ENCODE peak calls at places on chromosomes 2 and 18, in five cellular contexts. One of them, this sample, is unnamed.
A peak's percentile ranks its signal among the peaks of the same experiment; 100 is the strongest.

GRCh38 chr18:8253943-8254342 is 355.3 kb upstream of the RAB12 start:
- DNase-seq in H9: no peak
- DNase-seq in neuronal stem cell: no peak
- DNase-seq in H1: no peak
- DNase-seq in trophoblast cell: no peak
- DNase-seq in this sample: no peak

GRCh38 chr2:158184001-158184400 is 82.3 kb downstream of the UPP2 start:
- DNase-seq in trophoblast cell: no peak
- DNase-seq in H1: no peak
- DNase-seq in neuronal stem cell: no peak
- DNase-seq in H9: no peak
- DNase-seq in this sample: no peak

GRCh38 chr18:33755918-33756590 is 178.0 kb downstream of the ASXL3 start:
- DNase-seq in H9: no peak
- DNase-seq in H1: peak; percentile 23
- DNase-seq in neuronal stem cell: no peak
- DNase-seq in trophoblast cell: peak; percentile 82
- DNase-seq in this sample: peak; percentile 93

GRCh38 chr2:172251231-172251630 is 148.5 kb upstream of the DLX2 start:
- DNase-seq in H9: no peak
- DNase-seq in H1: no peak
- DNase-seq in trophoblast cell: peak; percentile 31
- DNase-seq in neuronal stem cell: no peak
- DNase-seq in this sample: peak; percentile 75

GRCh38 chr18:73942956-73943355 is 204.7 kb downstream of the FBXO15 start:
- DNase-seq in H9: no peak
- DNase-seq in neuronal stem cell: no peak
- DNase-seq in trophoblast cell: no peak
- DNase-seq in H1: no peak
- DNase-seq in this sample: no peak

GRCh38 chr2:151826737-151827157 is 1.5 kb downstream of the ARL5A start:
- DNase-seq in neuronal stem cell: no peak
- DNase-seq in H9: no peak
- DNase-seq in H1: no peak
- DNase-seq in trophoblast cell: no peak
- DNase-seq in this sample: peak; percentile 43

GRCh38 chr18:35500113-35500512 is 2.4 kb upstream of the INO80C start:
- DNase-seq in H9: no peak
- DNase-seq in neuronal stem cell: no peak
- DNase-seq in trophoblast cell: no peak
- DNase-seq in H1: no peak
- DNase-seq in this sample: no peak

GRCh38 chr2:112491946-112492345 is 10.0 kb downstream of the TTL start:
- DNase-seq in neuronal stem cell: no peak
- DNase-seq in H1: no peak
- DNase-seq in trophoblast cell: no peak
- DNase-seq in H9: no peak
- DNase-seq in this sample: no peak

GRCh38 chr2:230326453-230327417 is at the start of gene SP140L:
- DNase-seq in H1: no peak
- DNase-seq in neuronal stem cell: no peak
- DNase-seq in H9: no peak
- DNase-seq in trophoblast cell: peak; percentile 81
- DNase-seq in this sample: peak; percentile 92

GRCh38 chr2:161972866-161973265 is 101.1 kb downstream of the DPP4 start:
- DNase-seq in H9: no peak
- DNase-seq in trophoblast cell: no peak
- DNase-seq in neuronal stem cell: no peak
- DNase-seq in H1: no peak
- DNase-seq in this sample: no peak

GRCh38 chr2:201643216-201643651 is at the start of gene TMEM237:
- DNase-seq in H9: peak; percentile 39
- DNase-seq in trophoblast cell: peak; percentile 37
- DNase-seq in H1: no peak
- DNase-seq in neuronal stem cell: peak; percentile 26
- DNase-seq in this sample: no peak

GRCh38 chr2:75729861-75730260 is 19.1 kb upstream of the GCFC2 start:
- DNase-seq in H9: no peak
- DNase-seq in neuronal stem cell: no peak
- DNase-seq in trophoblast cell: peak; percentile 47
- DNase-seq in H1: no peak
- DNase-seq in this sample: peak; percentile 4

GRCh38 chr2:147696426-147696825 is 148.4 kb upstream of the ACVR2A start:
- DNase-seq in H1: no peak
- DNase-seq in neuronal stem cell: no peak
- DNase-seq in trophoblast cell: no peak
- DNase-seq in H9: no peak
- DNase-seq in this sample: no peak

GRCh38 chr2:170155022-170155722 is 22.8 kb upstream of the MYO3B start:
- DNase-seq in H1: no peak
- DNase-seq in trophoblast cell: no peak
- DNase-seq in H9: peak; percentile 54
- DNase-seq in neuronal stem cell: no peak
- DNase-seq in this sample: peak; percentile 61

GRCh38 chr2:51707625-51708024 is 675.7 kb upstream of the NRXN1 start:
- DNase-seq in trophoblast cell: no peak
- DNase-seq in H9: no peak
- DNase-seq in H1: no peak
- DNase-seq in neuronal stem cell: no peak
- DNase-seq in this sample: no peak

GRCh38 chr18:54260376-54261072 is 8.8 kb upstream of the POLI start:
- DNase-seq in H9: no peak
- DNase-seq in trophoblast cell: peak; percentile 92
- DNase-seq in neuronal stem cell: no peak
- DNase-seq in H1: no peak
- DNase-seq in this sample: no peak

GRCh38 chr2:12051831-12052230 is 305.4 kb downstream of the LPIN1 start:
- DNase-seq in trophoblast cell: no peak
- DNase-seq in H1: no peak
- DNase-seq in neuronal stem cell: no peak
- DNase-seq in H9: no peak
- DNase-seq in this sample: peak; percentile 35

GRCh38 chr18:13627639-13628038 is 98.7 kb downstream of the FAM210A start:
- DNase-seq in H9: no peak
- DNase-seq in neuronal stem cell: no peak
- DNase-seq in trophoblast cell: no peak
- DNase-seq in H1: no peak
- DNase-seq in this sample: no peak

GRCh38 chr2:230008708-230009066 is 60.0 kb downstream of the SLC16A14 start:
- DNase-seq in trophoblast cell: no peak
- DNase-seq in neuronal stem cell: no peak
- DNase-seq in H9: no peak
- DNase-seq in H1: no peak
- DNase-seq in this sample: peak; percentile 22

GRCh38 chr2:224363281-224363680 is 38.6 kb downstream of the FAM124B start:
- DNase-seq in trophoblast cell: no peak
- DNase-seq in H9: no peak
- DNase-seq in neuronal stem cell: no peak
- DNase-seq in H1: no peak
- DNase-seq in this sample: no peak

GRCh38 chr2:3377279-3377611 is 373 bp downstream of the EIPR1 start:
- DNase-seq in neuronal stem cell: no peak
- DNase-seq in H9: no peak
- DNase-seq in trophoblast cell: peak; percentile 21
- DNase-seq in H1: no peak
- DNase-seq in this sample: peak; percentile 60

GRCh38 chr2:121633463-121633862 is 15.8 kb downstream of the CLASP1 start:
- DNase-seq in H9: no peak
- DNase-seq in trophoblast cell: no peak
- DNase-seq in neuronal stem cell: no peak
- DNase-seq in H1: no peak
- DNase-seq in this sample: no peak

GRCh38 chr2:218961229-218961628 is 1.8 kb downstream of the CDK5R2 start:
- DNase-seq in H9: no peak
- DNase-seq in neuronal stem cell: no peak
- DNase-seq in H1: no peak
- DNase-seq in trophoblast cell: no peak
- DNase-seq in this sample: no peak

GRCh38 chr2:44949329-44950151 is 8.0 kb downstream of the SIX3 start:
- DNase-seq in trophoblast cell: no peak
- DNase-seq in H1: no peak
- DNase-seq in neuronal stem cell: peak; percentile 94
- DNase-seq in H9: peak; percentile 85
- DNase-seq in this sample: peak; percentile 30

GRCh38 chr2:69483696-69484095 is 46.5 kb upstream of the NFU1 start:
- DNase-seq in neuronal stem cell: no peak
- DNase-seq in trophoblast cell: no peak
- DNase-seq in H9: no peak
- DNase-seq in H1: no peak
- DNase-seq in this sample: no peak

GRCh38 chr2:55693181-55694125 is at the start of gene PNPT1:
- DNase-seq in neuronal stem cell: peak; percentile 70
- DNase-seq in H9: peak; percentile 95
- DNase-seq in H1: peak; percentile 76
- DNase-seq in trophoblast cell: peak; percentile 96
- DNase-seq in this sample: peak; percentile 91
- H2BK12ac ChIP-seq in neuronal stem cell: no peak within 1 kb of the TSS
- H2BK12ac ChIP-seq in H9: no peak within 1 kb of the TSS
- H2BK12ac ChIP-seq in H1: peak within 1 kb of the TSS; percentile 23
- H2BK12ac ChIP-seq in trophoblast cell: no peak within 1 kb of the TSS
- H2BK12ac ChIP-seq in this sample: no peak within 1 kb of the TSS

GRCh38 chr2:68318686-68319396 is 908 bp downstream of the CNRIP1 start:
- DNase-seq in H1: no peak
- DNase-seq in neuronal stem cell: peak; percentile 5
- DNase-seq in H9: peak; percentile 30
- DNase-seq in trophoblast cell: no peak
- DNase-seq in this sample: peak; percentile 52
- H3K9ac ChIP-seq in H1: peak overlapping the region; percentile 30
- H3K9ac ChIP-seq in neuronal stem cell: peak overlapping the region; percentile 88
- H3K9ac ChIP-seq in H9: no peak overlapping the region
- H3K9ac ChIP-seq in trophoblast cell: no peak overlapping the region
- H3K9ac ChIP-seq in this sample: peak overlapping the region; percentile 95

DNA sequence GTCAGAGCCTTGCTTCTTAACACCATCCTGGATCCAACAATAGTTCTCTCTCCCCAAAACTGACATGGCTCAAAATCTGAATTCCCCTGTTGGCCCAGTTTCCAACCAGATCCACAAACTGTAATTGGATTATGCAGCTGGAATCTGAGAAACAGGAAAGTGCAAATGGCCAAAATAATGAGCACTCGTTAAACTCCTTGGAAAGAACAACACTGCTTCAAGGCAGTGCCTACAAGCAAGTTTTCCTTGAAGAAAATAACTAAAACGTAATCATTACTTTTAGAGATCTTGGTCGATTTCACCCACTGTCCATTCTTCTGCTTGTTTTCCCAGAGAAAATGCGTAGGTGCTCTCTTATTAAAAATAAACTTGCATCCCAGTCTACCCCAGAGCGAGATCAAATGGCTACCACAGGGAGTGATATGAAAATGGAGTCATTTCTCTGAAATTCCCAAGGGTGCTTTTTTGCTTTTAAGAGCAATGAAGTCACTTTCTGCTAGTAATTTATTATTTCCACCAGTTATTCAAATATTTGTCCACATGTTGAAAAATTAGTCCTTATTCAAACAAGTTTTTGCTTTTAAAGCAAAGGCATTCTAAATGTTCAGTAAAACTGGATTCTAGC is 264.2 kb downstream of the C1D start:
- DNase-seq in H9: no peak
- DNase-seq in H1: no peak
- DNase-seq in trophoblast cell: no peak
- DNase-seq in neuronal stem cell: no peak
- DNase-seq in this sample: no peak
- H2BK12ac ChIP-seq in H9: no peak overlapping the region
- H2BK12ac ChIP-seq in H1: no peak overlapping the region
- H2BK12ac ChIP-seq in trophoblast cell: no peak overlapping the region
- H2BK12ac ChIP-seq in neuronal stem cell: no peak overlapping the region
- H2BK12ac ChIP-seq in this sample: no peak overlapping the region

GRCh38 chr2:14634885-14635871 is 2.7 kb downstream of the LRATD1 start:
- DNase-seq in H1: no peak
- DNase-seq in neuronal stem cell: peak; percentile 46
- DNase-seq in H9: peak; percentile 75
- DNase-seq in trophoblast cell: peak; percentile 87
- DNase-seq in this sample: peak; percentile 40
- H3K9ac ChIP-seq in H1: no peak overlapping the region
- H3K9ac ChIP-seq in neuronal stem cell: peak overlapping the region; percentile 92
- H3K9ac ChIP-seq in H9: no peak overlapping the region
- H3K9ac ChIP-seq in trophoblast cell: peak overlapping the region; percentile 45
- H3K9ac ChIP-seq in this sample: peak overlapping the region; percentile 70

DNA sequence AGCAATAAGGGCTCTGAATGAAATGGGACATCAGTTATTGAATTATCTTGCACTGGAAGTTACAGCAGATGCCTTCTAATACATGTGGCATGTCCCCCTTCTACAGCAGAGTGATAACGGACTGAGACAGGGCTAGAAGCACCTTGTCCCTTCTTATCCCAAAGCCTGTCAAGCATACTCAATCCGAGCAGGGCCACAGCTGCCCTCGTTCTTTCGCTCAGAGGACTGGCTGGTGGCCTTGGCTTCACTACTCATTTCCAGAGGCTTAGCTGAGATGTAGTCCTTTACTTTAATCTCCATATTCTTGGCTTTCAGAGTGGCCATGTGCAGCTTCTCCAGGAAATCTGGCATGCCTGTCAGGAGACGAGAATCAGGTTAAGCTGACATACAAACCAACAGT is 22.1 kb downstream of the STARD7 start:
- DNase-seq in trophoblast cell: no peak
- DNase-seq in H1: no peak
- DNase-seq in H9: no peak
- DNase-seq in neuronal stem cell: no peak
- DNase-seq in this sample: no peak
- H2BK12ac ChIP-seq in trophoblast cell: no peak overlapping the region
- H2BK12ac ChIP-seq in H1: no peak overlapping the region
- H2BK12ac ChIP-seq in H9: no peak overlapping the region
- H2BK12ac ChIP-seq in neuronal stem cell: no peak overlapping the region
- H2BK12ac ChIP-seq in this sample: no peak overlapping the region

GRCh38 chr2:8580316-8581047 is 101.4 kb upstream of the ID2 start:
- DNase-seq in trophoblast cell: no peak
- DNase-seq in H9: peak; percentile 24
- DNase-seq in neuronal stem cell: no peak
- DNase-seq in H1: no peak
- DNase-seq in this sample: no peak

GRCh38 chr2:8581601-8582041 is 100.2 kb upstream of the ID2 start:
- DNase-seq in trophoblast cell: no peak
- DNase-seq in H9: no peak
- DNase-seq in H1: no peak
- DNase-seq in neuronal stem cell: no peak
- DNase-seq in this sample: no peak

GRCh38 chr2:8582191-8582849 is 99.5 kb upstream of the ID2 start:
- DNase-seq in H1: no peak
- DNase-seq in trophoblast cell: no peak
- DNase-seq in H9: no peak
- DNase-seq in neuronal stem cell: no peak
- DNase-seq in this sample: no peak

GRCh38 chr2:8579686-8580085 is 102.2 kb upstream of the ID2 start:
- DNase-seq in trophoblast cell: no peak
- DNase-seq in neuronal stem cell: no peak
- DNase-seq in H1: no peak
- DNase-seq in H9: no peak
- DNase-seq in this sample: no peak

DNA sequence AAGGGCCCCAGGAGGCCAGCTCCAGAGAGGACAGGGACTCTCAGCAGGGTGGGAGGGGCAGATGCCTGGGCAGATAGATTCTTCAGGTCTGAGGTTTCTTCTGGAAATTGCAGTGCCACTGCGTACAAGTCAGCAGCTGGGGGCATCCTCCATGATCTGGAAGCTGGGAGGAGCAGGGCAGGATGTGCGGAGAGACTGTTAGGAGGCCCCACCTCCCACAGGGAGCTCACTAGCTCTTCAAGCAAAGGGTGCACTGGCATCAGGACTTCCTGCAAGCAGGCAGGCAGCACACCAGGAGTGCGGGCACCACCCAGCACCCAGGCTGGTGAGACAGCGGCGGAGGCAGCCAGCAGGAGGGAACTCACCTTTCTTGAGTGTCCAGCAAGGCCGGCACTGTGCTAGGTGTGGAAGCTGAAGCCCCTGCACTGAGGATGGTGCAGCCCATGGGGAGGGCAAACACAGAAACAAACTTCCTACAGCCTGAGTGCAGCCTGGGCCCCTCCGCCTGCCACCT is 100.8 kb upstream of the ID2 start:
- DNase-seq in H9: peak; percentile 22
- DNase-seq in H1: no peak
- DNase-seq in neuronal stem cell: no peak
- DNase-seq in trophoblast cell: no peak
- DNase-seq in this sample: no peak
- H3K9ac ChIP-seq in H9: no peak overlapping the region
- H3K9ac ChIP-seq in H1: no peak overlapping the region
- H3K9ac ChIP-seq in neuronal stem cell: peak overlapping the region; percentile 63
- H3K9ac ChIP-seq in trophoblast cell: no peak overlapping the region
- H3K9ac ChIP-seq in this sample: no peak overlapping the region